ENCODE peak calls at places on chromosome 4, in eight cellular contexts. Z, B, Q, M, K, G, R and Y are unnamed samples.
A peak's percentile ranks its signal among the peaks of the same experiment; 100 is the strongest.

GRCh38 chr4:48588230-48588943 is 98.3 kb downstream of the ZAR1 start:
- ATAC-seq in B (no peak), G (no peak), M (no peak), Q (peak; percentile 13), K (no peak), Z (no peak), R (peak; percentile 25), Y (no peak)

GRCh38 chr4:20248155-20248558 is 3.5 kb upstream of the SLIT2 start:
- ATAC-seq in Z (no peak), R (no peak), B (no peak), Q (no peak), K (no peak), M (no peak), G (no peak), Y (peak; percentile 51)

GRCh38 chr4:87134122-87134521 is 86.3 kb downstream of the KLHL8 start:
- ATAC-seq in R (no peak), Q (no peak), K (no peak), Z (no peak), G (peak; percentile 14), M (no peak), B (no peak), Y (no peak)

GRCh38 chr4:135927651-135928050 is 1604.6 kb downstream of the PCDH18 start:
- ATAC-seq in Q (no peak), Z (no peak), M (no peak), G (no peak), R (no peak), K (no peak), B (no peak), Y (no peak)

GRCh38 chr4:39228377-39228776 is 46.0 kb downstream of the WDR19 start:
- ATAC-seq in K (no peak), B (no peak), M (peak; percentile 60), Q (no peak), G (no peak), R (no peak), Z (no peak), Y (no peak)

GRCh38 chr4:52192697-52193096 is 141.6 kb downstream of the SPATA18 start:
- ATAC-seq in M (no peak), B (no peak), Z (peak; percentile 47), K (no peak), R (no peak), G (peak; percentile 84), Q (no peak), Y (no peak)

GRCh38 chr4:101037938-101038413 is 309.4 kb downstream of the PPP3CA start:
- ATAC-seq in R (peak; percentile 74), M (no peak), Z (no peak), G (peak; percentile 72), K (peak; percentile 39), Q (peak; percentile 44), B (peak; percentile 16), Y (peak; percentile 49)

GRCh38 chr4:183186803-183187202 is 87.7 kb downstream of the WWC2 start:
- ATAC-seq in K (no peak), Q (no peak), G (no peak), M (no peak), R (no peak), B (no peak), Z (no peak), Y (no peak)

GRCh38 chr4:145882594-145882993 is 56.0 kb downstream of the ZNF827 start:
- ATAC-seq in B (no peak), M (no peak), R (no peak), Z (no peak), G (no peak), Q (no peak), K (no peak), Y (no peak)

GRCh38 chr4:39320381-39321115 is 45.6 kb downstream of the RFC1 start:
- ATAC-seq in B (no peak), M (no peak), G (no peak), R (no peak), Q (no peak), Z (no peak), K (no peak), Y (no peak)

GRCh38 chr4:122012735-122013134 is 60.9 kb upstream of the TRPC3 start:
- ATAC-seq in R (no peak), B (no peak), G (no peak), Q (no peak), M (no peak), K (no peak), Z (no peak), Y (no peak)